ENCODE peak calls at places on chromosomes 11 and 22, in ten cellular contexts. D is pancreas, Q is mammary epithelial cell, R is GM23338, I is RWPE2, P is fibroblast of lung, Z is breast epithelium, L is endothelial cell of umbilical vein, W is GM23248, E is PC-9. H is an unnamed sample.

GRCh38 chr11:59556883-59557205 is 45.5 kb downstream of the OR4D9 start:
- DNase-seq in D (no peak), Q (no peak), R (peak; percentile 31), I (no peak), P (peak; percentile 56), Z (no peak), L (peak; percentile 63), W (peak; percentile 82), E (peak; percentile 34), H (no peak)

GRCh38 chr11:98300777-98301176 is 720.0 kb upstream of the CNTN5 start:
- DNase-seq in D (no peak), Q (no peak), R (no peak), I (no peak), P (no peak), Z (no peak), L (no peak), W (peak; percentile 0), E (no peak), H (no peak)

GRCh38 chr11:61828629-61829407 is 718 bp downstream of the FADS2 start:
- DNase-seq in D (peak; percentile 45), Q (peak; percentile 7), R (peak; percentile 72), I (no peak), P (peak; percentile 36), Z (no peak), L (peak; percentile 59), W (peak; percentile 20), E (peak; percentile 39), H (peak; percentile 88)

GRCh38 chr11:2898366-2899079 is 12.9 kb upstream of the CDKN1C start:
- DNase-seq in D (peak; percentile 65), Q (peak; percentile 81), R (no peak), I (no peak), P (peak; percentile 90), Z (no peak), L (peak; percentile 88), W (peak; percentile 94), E (no peak), H (peak; percentile 82)

GRCh38 chr11:122897606-122898210 is 15.1 kb downstream of the JHY start:
- DNase-seq in D (no peak), Q (no peak), R (no peak), I (no peak), P (peak; percentile 89), Z (no peak), L (peak; percentile 55), W (peak; percentile 77), E (no peak), H (no peak)

GRCh38 chr22:39179401-39179827 is 26.9 kb upstream of the CBX7 start:
- DNase-seq in D (no peak), Q (no peak), R (peak; percentile 63), I (no peak), P (no peak), Z (no peak), L (no peak), W (no peak), E (no peak), H (no peak)

GRCh38 chr22:24423519-24424000 is 3.8 kb upstream of the ADORA2A start:
- DNase-seq in D (no peak), Q (no peak), R (peak; percentile 70), I (no peak), P (no peak), Z (peak; percentile 64), L (peak; percentile 44), W (peak; percentile 71), E (peak; percentile 57), H (no peak)

GRCh38 chr11:115462004-115462541 is 42.1 kb downstream of the CADM1 start:
- DNase-seq in D (no peak), Q (no peak), R (peak; percentile 17), I (no peak), P (peak; percentile 21), Z (no peak), L (no peak), W (no peak), E (no peak), H (no peak)

GRCh38 chr11:89327885-89328284 is 150.2 kb downstream of the TYR start:
- DNase-seq in D (no peak), Q (no peak), R (no peak), I (no peak), P (no peak), Z (no peak), L (no peak), W (no peak), E (no peak), H (no peak)

GRCh38 chr11:25159341-25159740 is 662.5 kb downstream of the LUZP2 start:
- DNase-seq in D (no peak), Q (no peak), R (no peak), I (no peak), P (peak; percentile 79), Z (no peak), L (no peak), W (no peak), E (no peak), H (no peak)

GRCh38 chr22:40202225-40202944 is 24.7 kb downstream of the TNRC6B start:
- DNase-seq in D (no peak), Q (no peak), R (no peak), I (no peak), P (no peak), Z (no peak), L (no peak), W (no peak), E (no peak), H (no peak)

GRCh38 chr22:40204331-40205116 is 26.8 kb downstream of the TNRC6B start:
- DNase-seq in D (no peak), Q (no peak), R (no peak), I (no peak), P (peak; percentile 72), Z (no peak), L (no peak), W (peak; percentile 90), E (no peak), H (no peak)

GRCh38 chr22:40203568-40203967 is 25.8 kb downstream of the TNRC6B start:
- DNase-seq in D (no peak), Q (no peak), R (no peak), I (no peak), P (no peak), Z (no peak), L (no peak), W (peak; percentile 52), E (no peak), H (no peak)

GRCh38 chr22:40209945-40210485 is 32.3 kb downstream of the TNRC6B start:
- DNase-seq in D (no peak), Q (no peak), R (no peak), I (no peak), P (no peak), Z (no peak), L (no peak), W (no peak), E (no peak), H (no peak)

DNA sequence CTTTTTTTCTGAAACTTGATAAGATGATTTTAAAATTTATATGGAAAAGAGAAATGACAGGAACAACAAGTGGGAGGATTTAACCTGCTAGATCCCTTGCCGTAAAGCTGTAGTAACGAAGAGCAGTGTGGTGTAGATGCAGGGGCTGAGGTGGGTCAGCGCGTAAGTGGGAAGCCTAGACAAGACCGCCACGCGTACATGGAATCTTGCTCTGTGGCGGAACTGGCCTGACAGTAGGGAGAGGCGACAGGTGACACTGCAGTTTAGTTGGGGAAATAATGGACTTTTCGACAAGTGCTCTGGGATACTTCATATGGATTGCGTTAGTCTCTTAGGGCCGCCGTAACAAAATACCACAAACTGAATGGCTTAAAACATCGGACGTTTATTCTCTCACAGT is 28.8 kb downstream of the TNRC6B start:
- DNase-seq in D (no peak), Q (no peak), R (no peak), I (no peak), P (no peak), Z (no peak), L (no peak), W (no peak), E (no peak), H (no peak)
- H3K4me3 ChIP-seq in D (no peak overlapping the region), Q (no peak overlapping the region), R (no peak overlapping the region), I (no peak overlapping the region), P (no peak overlapping the region), Z (no peak overlapping the region), L (no peak overlapping the region), W (no peak overlapping the region), E (no peak overlapping the region), H (no peak overlapping the region)

DNA sequence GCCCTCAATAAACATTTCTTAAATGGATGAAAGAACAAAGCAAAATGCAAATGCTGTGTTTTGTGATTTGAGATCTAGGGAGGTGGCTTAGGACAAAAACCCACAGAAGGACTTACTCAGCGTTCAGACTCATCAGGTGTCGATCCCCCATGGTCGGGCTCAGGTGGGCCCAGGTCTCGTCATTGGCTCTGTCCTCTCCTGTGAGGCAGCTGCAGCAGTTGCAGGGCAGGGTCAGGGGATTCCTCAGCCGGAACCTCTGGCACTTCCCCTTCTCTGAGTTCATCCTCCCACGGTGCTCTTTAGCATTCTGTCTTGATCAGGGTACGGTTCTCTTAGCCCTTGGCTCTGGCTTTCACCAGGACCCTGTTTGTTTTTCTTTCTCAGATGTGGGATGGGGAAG is 14.0 kb upstream of the ACR start:
- DNase-seq in D (no peak), Q (no peak), R (no peak), I (no peak), P (no peak), Z (no peak), L (no peak), W (no peak), E (no peak), H (no peak)
- H3K27me3 ChIP-seq in D (no peaks in the 10 kb centered on the region), Q (no peaks in the 10 kb centered on the region), R (peaks cover 50% of the 10 kb centered on the region), I (no peaks in the 10 kb centered on the region), P (peaks cover under 1% of the 10 kb centered on the region), Z (peaks cover 23% of the 10 kb centered on the region), L (no peaks in the 10 kb centered on the region), W (peaks cover 8% of the 10 kb centered on the region), E (no peaks in the 10 kb centered on the region), H (peaks cover 46% of the 10 kb centered on the region)

GRCh38 chr22:43297246-43298061 is 45.7 kb downstream of the SCUBE1 start:
- DNase-seq in D (no peak), Q (no peak), R (no peak), I (no peak), P (no peak), Z (no peak), L (no peak), W (no peak), E (no peak), H (no peak)

GRCh38 chr22:43295660-43296059 is 47.5 kb downstream of the SCUBE1 start:
- DNase-seq in D (no peak), Q (no peak), R (no peak), I (no peak), P (no peak), Z (no peak), L (no peak), W (no peak), E (no peak), H (no peak)

GRCh38 chr22:43299736-43300135 is 43.4 kb downstream of the SCUBE1 start:
- DNase-seq in D (no peak), Q (no peak), R (no peak), I (no peak), P (no peak), Z (no peak), L (no peak), W (no peak), E (no peak), H (no peak)

GRCh38 chr22:43296279-43296902 is 46.8 kb downstream of the SCUBE1 start:
- DNase-seq in D (no peak), Q (no peak), R (no peak), I (no peak), P (no peak), Z (no peak), L (no peak), W (no peak), E (no peak), H (no peak)

GRCh38 chr22:43298062-43298801 is 44.9 kb downstream of the SCUBE1 start:
- DNase-seq in D (no peak), Q (no peak), R (no peak), I (no peak), P (no peak), Z (no peak), L (no peak), W (peak; percentile 31), E (no peak), H (no peak)
- H3K4me1 ChIP-seq in D (no peaks in the 10 kb centered on the region), Q (no peaks in the 10 kb centered on the region), R (no peaks in the 10 kb centered on the region), I (no peaks in the 10 kb centered on the region), P (no peaks in the 10 kb centered on the region), Z (no peaks in the 10 kb centered on the region), L (no peaks in the 10 kb centered on the region), W (no peaks in the 10 kb centered on the region), E (no peaks in the 10 kb centered on the region), H (peaks cover 10% of the 10 kb centered on the region)

GRCh38 chr11:104531894-104532293 is 366.4 kb downstream of the CASP12 start:
- DNase-seq in D (no peak), Q (no peak), R (no peak), I (no peak), P (no peak), Z (no peak), L (no peak), W (no peak), E (no peak), H (no peak)
- H3K4me3 ChIP-seq in D (no peak overlapping the region), Q (no peak overlapping the region), R (no peak overlapping the region), I (no peak overlapping the region), P (no peak overlapping the region), Z (no peak overlapping the region), L (no peak overlapping the region), W (no peak overlapping the region), E (no peak overlapping the region), H (no peak overlapping the region)

H was measured in tibial artery.